ENCODE peak calls at places on chromosome 3, in nine cellular contexts. D is GM23248, Y is HCT116, W is PC-3, Q is neural progenitor cell, I is SK-N-SH, N is OCI-LY7, F is GM23338, V is MM.1S. M is an unnamed sample.

GRCh38 chr3:102229062-102229655 is 205.7 kb upstream of the ZPLD1 start:
- DNase-seq in F (peak; percentile 87), V (peak; percentile 75), N (peak; percentile 85), D (peak; percentile 69), Y (peak; percentile 78), I (peak; percentile 41), Q (peak; percentile 80), W (peak; percentile 94), M (peak; percentile 83)

GRCh38 chr3:13347390-13347966 is 72.6 kb downstream of the NUP210 start:
- DNase-seq in F (peak; percentile 61), N (no peak), Q (peak; percentile 74), V (no peak), I (no peak), D (peak; percentile 10), W (no peak), Y (no peak), M (peak; percentile 34)

GRCh38 chr3:129429080-129429451 is 630 bp upstream of the EFCAB12 start:
- DNase-seq in Y (no peak), I (no peak), N (no peak), V (no peak), F (no peak), D (peak; percentile 21), Q (no peak), W (no peak), M (no peak)

GRCh38 chr3:151203053-151203420 is at the start of gene GPR171:
- DNase-seq in I (no peak), Q (no peak), N (no peak), F (no peak), W (no peak), Y (no peak), D (no peak), V (peak; percentile 67), M (no peak)

GRCh38 chr3:31142139-31142538 is 247.7 kb upstream of the GADL1 start:
- DNase-seq in V (no peak), I (no peak), W (peak; percentile 63), Q (no peak), D (no peak), F (peak; percentile 70), N (no peak), Y (no peak), M (no peak)

GRCh38 chr3:178202199-178202598 is 334.0 kb upstream of the KCNMB2 start:
- DNase-seq in N (no peak), W (no peak), F (no peak), D (no peak), Q (no peak), I (no peak), V (no peak), Y (no peak), M (peak; percentile 19)

GRCh38 chr3:98918586-98918985 is 17.1 kb upstream of the DCBLD2 start:
- DNase-seq in Q (no peak), V (no peak), Y (no peak), N (no peak), W (peak; percentile 45), F (no peak), I (no peak), D (peak; percentile 33), M (no peak)

GRCh38 chr3:41304603-41305002 is 105.3 kb downstream of the CTNNB1 start:
- DNase-seq in D (peak; percentile 55), F (no peak), V (no peak), Q (no peak), I (peak; percentile 52), W (peak; percentile 43), N (no peak), Y (no peak), M (peak; percentile 18)

GRCh38 chr3:188946351-188946750 is 225.4 kb upstream of the TPRG1 start:
- DNase-seq in D (no peak), I (no peak), Y (no peak), W (no peak), Q (no peak), N (no peak), F (no peak), V (no peak), M (no peak)

GRCh38 chr3:197547618-197548017 is 8.2 kb downstream of the BDH1 start:
- DNase-seq in D (no peak), F (peak; percentile 70), V (no peak), Y (no peak), W (no peak), I (no peak), N (no peak), Q (peak; percentile 69), M (peak; percentile 80)

GRCh38 chr3:16176391-16177030 is 2.0 kb downstream of the GALNT15 start:
- DNase-seq in Y (no peak), V (no peak), D (peak; percentile 25), N (no peak), Q (no peak), F (no peak), I (no peak), W (no peak), M (no peak)

GRCh38 chr3:16174976-16175901 is 759 bp downstream of the GALNT15 start:
- DNase-seq in V (no peak), I (no peak), W (no peak), N (no peak), Y (no peak), Q (no peak), F (peak; percentile 11), D (peak; percentile 41), M (no peak)

GRCh38 chr3:16174389-16174788 is at the start of gene GALNT15:
- DNase-seq in Q (peak; percentile 25), D (peak; percentile 99), N (no peak), I (peak; percentile 82), V (no peak), Y (no peak), W (no peak), F (no peak), M (peak; percentile 76)

GRCh38 chr3:16171825-16172224 is 2.7 kb upstream of the GALNT15 start:
- DNase-seq in F (no peak), Y (no peak), W (no peak), N (no peak), Q (no peak), V (no peak), I (no peak), D (no peak), M (peak; percentile 42)

GRCh38 chr3:16173696-16174355 is 654 bp upstream of the GALNT15 start:
- DNase-seq in F (no peak), N (no peak), Y (no peak), Q (no peak), W (no peak), I (no peak), D (peak; percentile 78), V (no peak), M (no peak)
- H3K4me2 ChIP-seq in F (no peak overlapping the region), N (no peak overlapping the region), Y (no peak overlapping the region), Q (no peak overlapping the region), W (no peak overlapping the region), I (peak overlapping the region; percentile 78), D (peak overlapping the region; percentile 71), V (no peak overlapping the region), M (no peak overlapping the region)

GRCh38 chr3:141487419-141488345 is 855 bp downstream of the RASA2 start:
- DNase-seq in F (peak; percentile 85), N (peak; percentile 94), V (peak; percentile 94), I (peak; percentile 85), Y (peak; percentile 59), D (peak; percentile 76), W (peak; percentile 70), Q (peak; percentile 87), M (peak; percentile 87)

GRCh38 chr3:141486416-141486734 is 452 bp upstream of the RASA2 start:
- DNase-seq in V (no peak), N (no peak), W (peak; percentile 51), Q (no peak), D (peak; percentile 79), I (no peak), Y (no peak), F (no peak), M (no peak)

GRCh38 chr3:141484701-141485287 is 2.0 kb upstream of the RASA2 start:
- DNase-seq in Q (no peak), I (no peak), N (no peak), D (no peak), V (no peak), Y (no peak), W (no peak), F (no peak), M (no peak)

GRCh38 chr3:141485578-141486415 is 1.0 kb upstream of the RASA2 start:
- DNase-seq in N (peak; percentile 41), D (peak; percentile 90), V (no peak), W (peak; percentile 69), I (no peak), Y (peak; percentile 12), Q (peak; percentile 19), F (peak; percentile 28), M (peak; percentile 53)

DNA sequence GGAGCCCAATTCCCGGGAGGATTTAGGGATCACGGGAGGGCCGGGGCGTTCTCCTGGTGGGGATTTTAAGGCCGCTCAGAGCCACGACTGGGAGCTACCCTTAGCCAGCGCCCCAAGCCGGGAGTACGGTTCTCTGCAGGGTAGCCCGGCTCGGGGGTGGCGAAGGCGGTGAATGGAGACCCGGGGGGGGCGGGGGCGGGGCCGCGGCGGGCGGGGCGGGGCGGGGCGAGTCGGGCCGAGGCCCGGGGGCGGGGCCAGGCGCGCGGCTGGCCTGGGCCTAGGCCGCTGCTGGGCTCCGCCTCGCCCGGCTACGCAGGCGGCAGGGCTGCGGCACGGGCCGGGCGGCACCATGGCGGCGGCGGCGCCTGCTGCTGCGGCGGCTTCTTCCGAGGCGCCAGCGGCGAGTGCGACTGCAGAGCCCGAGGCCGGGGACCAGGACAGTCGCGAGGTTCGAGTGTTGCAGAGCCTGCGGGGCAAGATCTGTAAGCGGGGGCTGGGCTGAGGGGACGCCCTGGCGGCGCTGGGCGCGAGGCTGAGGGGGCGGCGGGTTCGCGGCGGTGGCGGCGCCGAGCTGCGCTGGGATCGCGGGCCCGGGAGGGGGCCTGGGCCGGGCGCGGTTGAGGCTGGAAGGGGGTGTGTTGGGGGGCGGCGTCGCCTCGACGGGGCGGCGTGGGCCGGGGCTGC is at the start of gene RASA2:
- DNase-seq in V (peak; percentile 82), Y (peak; percentile 66), F (peak; percentile 89), I (peak; percentile 96), W (peak; percentile 65), D (peak; percentile 92), Q (peak; percentile 95), N (peak; percentile 87), M (peak; percentile 92)
- TF ChIP-seq EZH2phosphoT487 in V (no peak), Y (no peak), F (no peak), I (no peak), W (no peak), D (no peak), Q (no peak), N (no peak), M (no peak)

DNA sequence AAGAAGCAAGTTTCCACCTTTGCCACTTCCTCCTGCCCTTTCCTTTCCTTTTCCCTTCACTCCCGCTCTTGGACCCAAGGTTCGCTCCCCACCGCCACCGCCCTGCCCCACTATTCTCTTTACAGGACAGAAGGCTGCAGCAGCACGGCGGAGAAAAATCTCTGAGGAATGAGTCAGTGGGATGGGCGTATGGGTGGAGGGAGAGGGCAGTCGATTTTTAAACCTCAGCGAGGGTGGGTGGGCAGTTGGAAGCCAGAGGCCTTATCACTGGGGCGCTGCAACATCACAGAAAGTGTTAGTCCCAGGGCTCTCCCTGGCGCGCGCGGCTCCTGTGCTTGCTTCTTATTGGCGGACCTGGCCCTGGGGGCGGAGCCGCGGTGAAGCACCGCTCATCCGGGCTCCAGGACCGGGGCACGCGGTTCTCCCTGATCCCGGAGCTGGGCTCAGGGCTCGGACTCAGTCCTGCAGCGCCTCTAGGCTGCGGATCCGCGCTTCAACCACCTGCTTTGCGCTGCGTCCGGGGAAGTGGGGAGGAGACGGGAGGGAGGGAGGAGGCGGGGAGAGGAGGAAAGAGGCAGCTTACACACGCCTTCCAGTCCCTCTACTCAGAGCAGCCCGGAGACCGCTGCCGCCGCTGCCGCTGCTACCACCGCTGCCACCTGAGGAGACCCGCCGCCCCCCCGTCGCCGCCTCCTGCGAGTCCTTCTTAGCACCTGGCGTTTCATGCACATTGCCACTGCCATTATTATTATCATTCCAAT is at the start of gene ALCAM:
- DNase-seq in D (peak; percentile 100), Q (peak; percentile 98), N (peak; percentile 91), Y (peak; percentile 97), W (peak; percentile 99), V (peak; percentile 92), F (peak; percentile 97), I (peak; percentile 89), M (peak; percentile 98)
- H3K4me2 ChIP-seq in D (peak within 1 kb of the TSS; percentile 89), Q (peak within 1 kb of the TSS; percentile 90), N (peak within 1 kb of the TSS; percentile 94), Y (peak within 1 kb of the TSS; percentile 98), W (peak within 1 kb of the TSS; percentile 93), V (peak within 1 kb of the TSS; percentile 96), F (peak within 1 kb of the TSS; percentile 93), I (peak within 1 kb of the TSS; percentile 87), M (peak within 1 kb of the TSS; percentile 84)

GRCh38 chr3:108940166-108940565 is 13.5 kb downstream of the GUCA1C start:
- DNase-seq in F (no peak), N (no peak), D (no peak), Y (no peak), Q (no peak), W (no peak), V (no peak), I (no peak), M (peak; percentile 9)
- TF ChIP-seq EZH2phosphoT487 in F (no peak), N (no peak), D (no peak), Y (no peak), Q (no peak), W (no peak), V (no peak), I (no peak), M (no peak)

M was measured in hepatocyte.